ENCODE peak calls at places on chromosomes 4 and X, in six cellular contexts. N is tibial artery, K is GM23338, I is RWPE1, B is fibroblast of the aortic adventitia, C is upper lobe of right lung. G is an unnamed sample.

GRCh38 chr4:98939892-98940298 is 11.0 kb upstream of the EIF4E start:
- DNase-seq in I (peak; percentile 48), N (no peak), C (no peak), B (peak; percentile 88), K (peak; percentile 86), G (peak; percentile 68)

GRCh38 chr4:124152130-124152529 is 560.4 kb downstream of the ANKRD50 start:
- DNase-seq in B (no peak), N (no peak), K (no peak), C (no peak), I (no peak), G (no peak)

GRCh38 chrX:37468111-37468739 is 103.2 kb upstream of the LANCL3 start:
- DNase-seq in K (peak; percentile 35), C (no peak), I (no peak), B (no peak), N (no peak), G (no peak)

GRCh38 chrX:119155416-119156035 is 27.9 kb upstream of the KIAA1210 start:
- DNase-seq in N (no peak), C (no peak), B (peak; percentile 71), I (peak; percentile 36), K (no peak), G (peak; percentile 69)

GRCh38 chr4:139711461-139711860 is 45.8 kb downstream of the MGST2 start:
- DNase-seq in I (no peak), N (no peak), B (peak; percentile 51), C (no peak), K (no peak), G (peak; percentile 20)

GRCh38 chrX:13658602-13659001 is 5.7 kb downstream of the TCEANC start:
- DNase-seq in B (peak; percentile 84), K (peak; percentile 65), N (no peak), I (peak; percentile 13), C (no peak), G (peak; percentile 79)

GRCh38 chr4:95044204-95044848 is 286.6 kb downstream of the BMPR1B start:
- DNase-seq in K (peak; percentile 36), N (no peak), C (no peak), I (no peak), B (no peak), G (no peak)

GRCh38 chrX:14029039-14029424 is 660 bp downstream of the GEMIN8 start:
- DNase-seq in B (peak; percentile 9), C (no peak), I (no peak), K (no peak), N (no peak), G (no peak)

GRCh38 chr4:100022792-100023222 is 72.7 kb upstream of the H2AZ1 start:
- DNase-seq in N (no peak), I (no peak), K (peak; percentile 41), C (no peak), B (no peak), G (no peak)

GRCh38 chr4:87044511-87045369 is 109.9 kb downstream of the AFF1 start:
- DNase-seq in N (no peak), B (peak; percentile 52), C (no peak), K (peak; percentile 41), I (no peak), G (no peak)

GRCh38 chr4:81405900-81406401 is 65.8 kb downstream of the RASGEF1B start:
- DNase-seq in I (peak; percentile 66), B (peak; percentile 86), C (no peak), K (peak; percentile 88), N (no peak), G (peak; percentile 92)

GRCh38 chrX:141341341-141341740 is 99.0 kb upstream of the SPANXC start:
- DNase-seq in N (no peak), I (peak; percentile 40), K (no peak), B (peak; percentile 94), C (no peak), G (peak; percentile 61)

GRCh38 chrX:74242050-74242449 is 61.9 kb upstream of the ZCCHC13 start:
- DNase-seq in B (peak; percentile 63), K (no peak), I (no peak), N (no peak), C (no peak), G (no peak)

GRCh38 chrX:84339507-84340364 is 151.7 kb upstream of the RPS6KA6 start:
- DNase-seq in N (no peak), I (peak; percentile 1), C (no peak), B (peak; percentile 40), K (peak; percentile 48), G (peak; percentile 31)

GRCh38 chr4:25863347-25863784 is 578 bp upstream of the SEL1L3 start:
- DNase-seq in C (peak; percentile 81), I (no peak), B (no peak), N (no peak), K (peak; percentile 74), G (no peak)
- TF ChIP-seq CTCF in C (peak; percentile 42), I (no peak), B (no peak), N (no peak), K (peak; percentile 68), G (no peak)

DNA sequence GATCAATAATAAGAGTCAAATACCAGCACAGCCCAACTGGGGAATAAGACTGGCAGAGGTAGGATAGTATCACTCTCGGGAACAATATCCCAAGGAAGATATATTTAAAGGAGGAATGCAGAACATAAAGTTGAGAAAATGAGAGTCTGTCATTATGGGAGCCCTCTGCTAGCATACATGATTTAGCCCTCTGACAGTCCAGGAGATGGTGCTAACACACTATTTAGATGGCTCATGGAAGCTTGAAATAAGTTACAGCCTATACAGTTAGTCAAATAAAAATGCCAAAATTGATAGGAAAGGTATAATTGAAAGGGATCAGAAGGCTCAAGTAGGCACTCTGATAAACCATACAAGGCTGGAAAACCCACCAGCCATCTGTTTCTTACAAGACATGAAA is 201.0 kb upstream of the NEIL3 start:
- DNase-seq in B (peak; percentile 76), C (no peak), N (no peak), I (peak; percentile 15), K (peak; percentile 4), G (peak; percentile 11)
- TF ChIP-seq CTCF in B (peak; percentile 61), C (peak; percentile 15), N (no peak), I (no peak), K (peak; percentile 34), G (no peak)

GRCh38 chr4:89537281-89537680 is 229.7 kb upstream of the GPRIN3 start:
- DNase-seq in N (no peak), K (no peak), I (no peak), C (no peak), B (no peak), G (no peak)

GRCh38 chr4:89534356-89534755 is 226.8 kb upstream of the GPRIN3 start:
- DNase-seq in N (no peak), C (no peak), K (no peak), B (no peak), I (no peak), G (no peak)

GRCh38 chr4:89538171-89538570 is 230.6 kb upstream of the GPRIN3 start:
- DNase-seq in N (no peak), C (no peak), K (no peak), B (no peak), I (no peak), G (no peak)

GRCh38 chr4:89531932-89532640 is 224.5 kb upstream of the GPRIN3 start:
- DNase-seq in C (no peak), B (no peak), I (no peak), K (no peak), N (no peak), G (no peak)

DNA sequence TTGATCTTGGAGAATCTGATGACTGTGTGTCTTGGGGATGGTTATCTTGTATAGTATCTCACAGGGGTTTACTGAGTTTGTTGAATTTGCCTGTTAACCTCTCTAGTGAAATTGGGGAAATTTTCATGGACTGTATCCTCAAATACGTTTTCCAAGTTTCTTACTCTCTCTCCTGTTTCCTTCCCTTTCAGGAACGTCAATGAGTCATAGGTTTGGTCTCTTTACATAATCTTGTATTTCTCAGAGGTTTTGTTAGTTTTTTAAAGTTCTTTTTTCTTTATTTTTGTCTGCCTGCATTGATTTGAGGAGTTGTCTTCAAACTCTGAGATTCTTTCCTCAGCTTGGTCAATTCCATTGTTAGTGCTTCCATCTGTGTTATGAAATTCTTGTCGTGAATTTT is 227.7 kb upstream of the GPRIN3 start:
- DNase-seq in I (no peak), N (no peak), K (no peak), C (no peak), B (peak; percentile 27), G (peak; percentile 26)
- TF ChIP-seq CTCF in I (no peak), N (no peak), K (no peak), C (no peak), B (no peak), G (no peak)

GRCh38 chr4:2353222-2354107 is 65.0 kb downstream of the ZFYVE28 start:
- DNase-seq in I (no peak), N (peak; percentile 55), B (peak; percentile 36), K (no peak), C (peak; percentile 56), G (no peak)

GRCh38 chr4:2352729-2353221 is 65.7 kb downstream of the ZFYVE28 start:
- DNase-seq in I (no peak), K (no peak), B (no peak), N (peak; percentile 48), C (no peak), G (no peak)

GRCh38 chr4:2348786-2349185 is 69.7 kb downstream of the ZFYVE28 start:
- DNase-seq in K (no peak), I (no peak), B (no peak), N (no peak), C (no peak), G (no peak)

GRCh38 chr4:2352171-2352570 is 66.3 kb downstream of the ZFYVE28 start:
- DNase-seq in K (no peak), I (no peak), N (peak; percentile 54), B (no peak), C (peak; percentile 42), G (no peak)

DNA sequence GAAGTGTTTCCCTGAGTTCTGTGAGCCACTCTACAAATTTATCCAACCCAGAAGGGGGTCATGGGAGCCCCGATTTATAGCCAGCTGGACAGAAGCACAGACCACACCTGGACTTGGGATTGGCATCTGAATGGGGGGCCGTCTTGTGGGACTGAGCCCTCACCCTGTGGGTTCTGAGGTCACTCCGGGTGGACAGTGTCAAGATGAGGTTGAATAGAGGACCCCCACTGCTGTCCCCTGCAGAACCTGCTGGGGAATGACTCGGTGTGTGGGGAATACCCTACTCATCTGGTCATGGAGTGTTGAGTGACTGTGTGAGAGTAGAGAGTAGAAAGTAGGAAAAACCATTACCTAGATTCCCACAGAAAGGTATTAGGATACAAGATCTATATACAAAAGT is 67.5 kb downstream of the ZFYVE28 start:
- DNase-seq in N (peak; percentile 16), K (no peak), C (peak; percentile 27), B (no peak), I (no peak), G (no peak)
- TF ChIP-seq CTCF in N (no peak), K (no peak), C (no peak), B (no peak), I (no peak), G (no peak)

G was measured in MCF 10A.